ENCODE peak calls at places on chromosomes 5 and 9, in nine cellular contexts. N is NCI-H1105 treated with DMSO at 0.1 percent for 48 hours; F is NCI-H2029; O is left cardiac atrium; L is HuH-7.5; T is HTR-8/SVneo; Q is suprapubic skin; H is activated naive CD4-positive, alpha-beta T cell treated with Interleukin-2 at 50 U/mL for 16 hours; B is NCI-H146. I is an unnamed sample.

GRCh38 chr5:43917925-43918324 is 314.9 kb downstream of the NNT start:
- DNase-seq in H (no peak), F (no peak), O (no peak), B (no peak), N (no peak), Q (no peak), T (no peak), L (no peak), I (no peak)

GRCh38 chr9:4117835-4118610 is 181.8 kb downstream of the GLIS3 start:
- DNase-seq in Q (no peak), L (no peak), F (no peak), T (no peak), H (peak; percentile 55), B (peak; percentile 42), N (no peak), O (no peak), I (peak; percentile 49)

GRCh38 chr9:122217640-122218039 is 11.1 kb downstream of the LHX6 start:
- DNase-seq in T (no peak), N (no peak), Q (no peak), O (no peak), L (no peak), B (no peak), F (no peak), H (no peak), I (no peak)

GRCh38 chr5:58043607-58043945 is 416.3 kb downstream of the PLK2 start:
- DNase-seq in O (no peak), Q (no peak), B (no peak), F (no peak), N (no peak), H (no peak), L (no peak), T (no peak), I (no peak)

GRCh38 chr9:123724211-123724831 is 205.6 kb downstream of the DENND1A start:
- DNase-seq in O (peak; percentile 29), F (no peak), N (peak; percentile 36), H (no peak), B (no peak), T (no peak), L (no peak), Q (no peak), I (no peak)

GRCh38 chr5:50646591-50646990 is 19.8 kb upstream of the PARP8 start:
- DNase-seq in Q (no peak), O (no peak), T (no peak), N (no peak), B (no peak), H (no peak), F (no peak), L (no peak), I (no peak)

GRCh38 chr5:173611706-173612105 is 4.7 kb downstream of the BOD1 start:
- DNase-seq in F (no peak), H (no peak), B (no peak), Q (no peak), N (no peak), O (no peak), T (no peak), L (no peak), I (no peak)

GRCh38 chr9:109481747-109482325 is 16.3 kb downstream of the PTPN3 start:
- DNase-seq in T (no peak), O (no peak), F (no peak), N (no peak), B (no peak), Q (no peak), L (no peak), H (no peak), I (no peak)

GRCh38 chr5:131109540-131110255 is 55.4 kb downstream of the HINT1 start:
- DNase-seq in H (no peak), T (peak; percentile 45), Q (no peak), F (no peak), N (peak; percentile 30), O (no peak), L (peak; percentile 19), B (peak; percentile 17), I (no peak)

GRCh38 chr9:111740739-111741138 is 54.0 kb downstream of the SHOC1 start:
- DNase-seq in Q (no peak), L (no peak), N (no peak), F (no peak), B (no peak), O (no peak), T (no peak), H (no peak), I (no peak)

GRCh38 chr5:66343370-66344071 is 199.4 kb downstream of the SREK1 start:
- DNase-seq in L (no peak), B (peak; percentile 82), T (no peak), H (no peak), N (peak; percentile 60), F (no peak), O (no peak), Q (no peak), I (no peak)

GRCh38 chr9:19286634-19287188 is 56.2 kb downstream of the DENND4C start:
- DNase-seq in H (no peak), O (peak; percentile 34), T (no peak), L (peak; percentile 13), B (no peak), F (no peak), N (no peak), Q (no peak), I (no peak)

GRCh38 chr5:1431021-1431811 is 14.0 kb downstream of the SLC6A3 start:
- DNase-seq in Q (peak; percentile 66), B (no peak), O (no peak), N (no peak), L (no peak), H (no peak), T (no peak), F (no peak), I (peak; percentile 6)

GRCh38 chr5:174097486-174098185 is 52.1 kb downstream of the NSG2 start:
- DNase-seq in Q (no peak), L (no peak), F (no peak), T (no peak), B (no peak), H (no peak), N (no peak), O (no peak), I (no peak)

GRCh38 chr5:176614805-176615478 is 5.0 kb upstream of the GPRIN1 start:
- DNase-seq in L (no peak), T (no peak), N (no peak), O (no peak), B (no peak), Q (no peak), F (no peak), H (no peak), I (no peak)

GRCh38 chr5:87081511-87082372 is 185.9 kb upstream of the RASA1 start:
- DNase-seq in B (no peak), H (peak; percentile 24), O (no peak), T (no peak), F (no peak), L (no peak), Q (no peak), N (no peak), I (no peak)

GRCh38 chr9:69181908-69182353 is 7.9 kb downstream of the TJP2 start:
- DNase-seq in H (no peak), O (no peak), N (no peak), Q (no peak), F (no peak), T (no peak), B (no peak), L (no peak), I (no peak)

I was measured in Right ventricle myocardium superior.